ENCODE peak calls at places on chromosomes 4 and X, in four cellular contexts. One of them, this sample, is unnamed.

GRCh38 chr4:183552274-183553146 is 47.7 kb downstream of the ING2 start:
- DNase-seq in H1: no peak
- DNase-seq in HepG2: no peak
- DNase-seq in tibial nerve: no peak
- DNase-seq in this sample: no peak

GRCh38 chr4:147160908-147161513 is 215.3 kb upstream of the TTC29 start:
- DNase-seq in HepG2: peak
- DNase-seq in H1: no peak
- DNase-seq in tibial nerve: no peak
- DNase-seq in this sample: no peak

GRCh38 chr4:6470502-6471302 is 1.7 kb downstream of the PPP2R2C start:
- DNase-seq in HepG2: no peak
- DNase-seq in tibial nerve: no peak
- DNase-seq in H1: no peak
- DNase-seq in this sample: no peak

GRCh38 chr4:27684501-27685077 is 823.9 kb downstream of the STIM2 start:
- DNase-seq in HepG2: peak
- DNase-seq in tibial nerve: peak
- DNase-seq in H1: no peak
- DNase-seq in this sample: peak

GRCh38 chr4:108385076-108385475 is 216.3 kb upstream of the LEF1 start:
- DNase-seq in H1: no peak
- DNase-seq in HepG2: no peak
- DNase-seq in tibial nerve: no peak
- DNase-seq in this sample: no peak

GRCh38 chr4:21304061-21304541 is 603.8 kb downstream of the PACRGL start:
- DNase-seq in HepG2: no peak
- DNase-seq in tibial nerve: no peak
- DNase-seq in H1: peak
- DNase-seq in this sample: no peak

GRCh38 chrX:94977986-94978385 is 1304.0 kb downstream of the FAM133A start:
- DNase-seq in HepG2: no peak
- DNase-seq in H1: no peak
- DNase-seq in tibial nerve: no peak
- DNase-seq in this sample: no peak

GRCh38 chrX:113833096-113833495 is 750.8 kb upstream of the HTR2C start:
- DNase-seq in H1: no peak
- DNase-seq in tibial nerve: no peak
- DNase-seq in HepG2: no peak
- DNase-seq in this sample: no peak

GRCh38 chrX:73850124-73851013 is 287.4 kb downstream of the CHIC1 start:
- DNase-seq in HepG2: peak
- DNase-seq in tibial nerve: no peak
- DNase-seq in H1: no peak
- DNase-seq in this sample: peak

GRCh38 chrX:108511721-108512120 is 72.1 kb downstream of the COL4A5 start:
- DNase-seq in tibial nerve: no peak
- DNase-seq in H1: no peak
- DNase-seq in HepG2: no peak
- DNase-seq in this sample: no peak

GRCh38 chrX:20383487-20383886 is 116.8 kb upstream of the RPS6KA3 start:
- DNase-seq in H1: no peak
- DNase-seq in HepG2: no peak
- DNase-seq in tibial nerve: no peak
- DNase-seq in this sample: no peak

GRCh38 chr4:149788286-149788685 is 27.4 kb downstream of the IQCM start:
- DNase-seq in H1: no peak
- DNase-seq in HepG2: no peak
- DNase-seq in tibial nerve: no peak
- DNase-seq in this sample: no peak

DNA sequence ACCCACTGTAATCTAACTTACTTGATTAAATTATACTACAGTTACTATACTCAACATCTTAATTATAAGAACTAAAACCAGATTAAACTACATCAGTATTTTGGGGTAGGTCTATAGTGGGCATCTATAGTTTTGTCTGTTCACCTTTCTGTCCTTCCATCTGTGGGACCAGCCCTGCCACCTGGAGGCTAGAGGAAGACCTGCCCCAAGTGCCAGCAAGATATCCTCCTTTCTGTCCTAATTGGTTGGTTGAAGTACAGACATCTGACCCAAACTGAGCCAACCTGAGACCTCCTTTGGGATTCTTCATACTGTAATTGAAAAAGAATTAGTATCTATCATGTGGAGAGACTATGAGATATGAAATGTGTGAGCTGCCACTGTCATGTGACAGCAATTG is 172.2 kb upstream of the TLL1 start:
- DNase-seq in HepG2: peak
- DNase-seq in tibial nerve: no peak
- DNase-seq in H1: no peak
- DNase-seq in this sample: no peak
- TF ChIP-seq CTCF in HepG2: peak
- TF ChIP-seq CTCF in tibial nerve: no peak
- TF ChIP-seq CTCF in H1: peak
- TF ChIP-seq CTCF in this sample: no peak

GRCh38 chrX:13029831-13030771 is 14.3 kb downstream of the FAM9C start:
- DNase-seq in H1: no peak
- DNase-seq in HepG2: peak
- DNase-seq in tibial nerve: no peak
- DNase-seq in this sample: peak

GRCh38 chrX:13024911-13025454 is 19.4 kb downstream of the FAM9C start:
- DNase-seq in HepG2: no peak
- DNase-seq in tibial nerve: no peak
- DNase-seq in H1: no peak
- DNase-seq in this sample: no peak

GRCh38 chrX:13029341-13029740 is 15.1 kb downstream of the FAM9C start:
- DNase-seq in HepG2: no peak
- DNase-seq in H1: no peak
- DNase-seq in tibial nerve: peak
- DNase-seq in this sample: peak

GRCh38 chrX:13028871-13029336 is 15.5 kb downstream of the FAM9C start:
- DNase-seq in H1: no peak
- DNase-seq in tibial nerve: no peak
- DNase-seq in HepG2: peak
- DNase-seq in this sample: no peak

DNA sequence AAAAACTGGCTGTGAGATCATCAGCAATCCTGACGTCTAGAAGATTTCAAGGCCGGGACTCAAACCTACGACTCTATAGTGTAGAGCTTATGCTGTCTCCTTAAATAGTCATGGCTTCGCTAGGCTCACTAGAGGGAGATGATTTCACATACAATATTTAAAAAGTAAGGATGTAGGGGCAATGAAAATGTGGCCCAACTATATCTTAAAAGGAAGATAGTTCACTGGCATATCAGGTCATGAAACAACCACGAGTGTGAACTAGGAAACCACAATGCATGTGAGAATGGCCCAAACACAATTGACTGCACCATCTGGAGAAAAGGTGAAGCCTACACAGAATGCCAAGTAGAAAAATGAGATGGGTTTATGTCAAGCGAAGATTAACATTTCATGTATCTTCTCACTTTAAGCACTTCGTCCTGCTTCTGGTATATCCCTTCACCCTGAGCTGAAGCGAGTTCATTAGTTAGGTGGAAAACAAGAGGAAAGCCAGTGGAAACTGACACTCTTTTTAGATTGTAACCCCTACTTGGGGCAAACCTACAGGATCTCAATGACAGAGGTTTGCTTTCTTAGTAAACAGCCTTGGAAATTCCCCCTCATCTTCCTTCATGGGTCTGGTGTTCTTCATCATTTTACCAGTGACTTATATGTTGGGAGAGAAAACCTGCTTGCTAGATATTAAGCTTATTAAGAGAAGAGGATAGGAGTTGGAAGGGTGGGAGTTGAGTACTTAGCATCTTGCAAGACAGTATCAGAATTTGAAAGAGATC is 17.4 kb downstream of the FAM9C start:
- DNase-seq in HepG2: no peak
- DNase-seq in tibial nerve: no peak
- DNase-seq in H1: no peak
- DNase-seq in this sample: no peak
- TF ChIP-seq EP300 in HepG2: no peak
- TF ChIP-seq EP300 in tibial nerve: no peak
- TF ChIP-seq EP300 in H1: no peak
- TF ChIP-seq EP300 in this sample: no peak

DNA sequence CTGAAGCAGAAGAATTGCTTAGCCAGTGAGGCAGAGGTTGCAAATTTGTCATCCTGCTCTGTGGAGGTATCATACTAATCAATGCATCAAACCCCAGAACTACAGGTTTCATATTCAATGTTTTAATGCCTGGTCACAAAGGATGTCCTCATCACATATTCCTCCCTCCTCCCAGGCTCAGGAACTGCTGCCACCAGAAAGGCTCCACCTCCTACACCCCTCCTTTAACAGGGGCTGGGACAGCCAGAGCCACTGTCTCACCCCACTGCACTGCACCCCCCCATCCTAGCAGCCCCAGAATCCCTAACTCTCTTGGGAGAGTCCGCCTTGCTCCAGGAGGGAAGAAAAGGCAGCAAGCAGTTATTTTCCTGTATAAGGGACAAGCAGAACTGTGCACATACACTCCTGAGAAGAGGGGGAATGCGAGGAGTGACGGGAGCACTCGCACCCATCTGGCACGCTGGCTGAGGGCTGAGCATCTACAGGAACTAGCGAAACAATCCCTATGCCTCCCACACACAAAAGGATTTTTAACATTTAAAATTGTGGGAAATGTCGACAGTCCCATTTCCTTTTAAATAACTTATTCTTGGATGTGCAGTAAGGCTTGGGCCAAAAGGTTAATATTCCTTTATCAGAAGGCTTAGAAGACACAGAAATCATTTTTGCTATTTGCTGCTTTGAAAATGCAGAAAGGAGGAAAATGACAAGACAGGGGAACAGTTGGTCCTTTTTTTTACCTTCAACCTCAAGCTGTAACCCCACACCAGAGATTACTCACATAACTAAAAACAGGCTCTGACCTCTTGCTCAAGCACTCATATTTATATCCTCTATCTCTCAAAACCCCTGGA is 27.8 kb downstream of the CD99L2 start:
- DNase-seq in HepG2: no peak
- DNase-seq in H1: no peak
- DNase-seq in tibial nerve: no peak
- DNase-seq in this sample: no peak
- TF ChIP-seq POLR2A in HepG2: no peak
- TF ChIP-seq POLR2A in H1: no peak
- TF ChIP-seq POLR2A in tibial nerve: no peak
- TF ChIP-seq POLR2A in this sample: no peak

GRCh38 chr4:41069838-41070237 is 144.5 kb downstream of the APBB2 start:
- DNase-seq in HepG2: no peak
- DNase-seq in tibial nerve: no peak
- DNase-seq in H1: no peak
- DNase-seq in this sample: no peak

GRCh38 chr4:41069268-41069667 is 145.1 kb downstream of the APBB2 start:
- DNase-seq in H1: no peak
- DNase-seq in tibial nerve: no peak
- DNase-seq in HepG2: no peak
- DNase-seq in this sample: no peak

GRCh38 chr4:41074227-41074626 is 140.1 kb downstream of the APBB2 start:
- DNase-seq in tibial nerve: no peak
- DNase-seq in H1: no peak
- DNase-seq in HepG2: no peak
- DNase-seq in this sample: no peak

GRCh38 chr4:41070516-41071281 is 143.6 kb downstream of the APBB2 start:
- DNase-seq in HepG2: no peak
- DNase-seq in H1: no peak
- DNase-seq in tibial nerve: no peak
- DNase-seq in this sample: no peak

GRCh38 chr4:41072021-41072777 is 142.1 kb downstream of the APBB2 start:
- DNase-seq in tibial nerve: no peak
- DNase-seq in H1: no peak
- DNase-seq in HepG2: no peak
- DNase-seq in this sample: no peak
- TF ChIP-seq CTCF in tibial nerve: no peak
- TF ChIP-seq CTCF in H1: no peak
- TF ChIP-seq CTCF in HepG2: no peak
- TF ChIP-seq CTCF in this sample: no peak

DNA sequence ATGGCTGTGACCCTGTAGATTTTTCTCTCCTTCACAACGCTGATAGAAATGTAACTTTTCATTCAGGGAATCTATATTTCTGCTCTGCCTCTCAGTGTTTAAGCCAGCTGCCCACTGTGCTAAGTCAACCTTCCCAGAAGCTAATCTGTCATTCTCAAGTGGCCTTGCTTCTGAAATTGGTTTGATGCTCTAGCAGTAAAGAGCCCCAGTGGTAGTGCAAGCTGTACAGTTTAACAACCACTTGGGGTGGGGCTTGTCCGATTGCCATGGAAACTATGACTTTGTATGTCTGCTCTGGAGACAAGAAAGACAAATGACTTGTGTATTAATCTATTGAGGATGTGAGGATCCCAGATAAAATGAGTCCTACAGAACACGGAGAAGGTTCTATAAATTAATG is 620.9 kb upstream of the GALNT7 start:
- DNase-seq in H1: no peak
- DNase-seq in HepG2: no peak
- DNase-seq in tibial nerve: no peak
- DNase-seq in this sample: no peak
- TF ChIP-seq EP300 in H1: no peak
- TF ChIP-seq EP300 in HepG2: no peak
- TF ChIP-seq EP300 in tibial nerve: no peak
- TF ChIP-seq EP300 in this sample: no peak

DNA sequence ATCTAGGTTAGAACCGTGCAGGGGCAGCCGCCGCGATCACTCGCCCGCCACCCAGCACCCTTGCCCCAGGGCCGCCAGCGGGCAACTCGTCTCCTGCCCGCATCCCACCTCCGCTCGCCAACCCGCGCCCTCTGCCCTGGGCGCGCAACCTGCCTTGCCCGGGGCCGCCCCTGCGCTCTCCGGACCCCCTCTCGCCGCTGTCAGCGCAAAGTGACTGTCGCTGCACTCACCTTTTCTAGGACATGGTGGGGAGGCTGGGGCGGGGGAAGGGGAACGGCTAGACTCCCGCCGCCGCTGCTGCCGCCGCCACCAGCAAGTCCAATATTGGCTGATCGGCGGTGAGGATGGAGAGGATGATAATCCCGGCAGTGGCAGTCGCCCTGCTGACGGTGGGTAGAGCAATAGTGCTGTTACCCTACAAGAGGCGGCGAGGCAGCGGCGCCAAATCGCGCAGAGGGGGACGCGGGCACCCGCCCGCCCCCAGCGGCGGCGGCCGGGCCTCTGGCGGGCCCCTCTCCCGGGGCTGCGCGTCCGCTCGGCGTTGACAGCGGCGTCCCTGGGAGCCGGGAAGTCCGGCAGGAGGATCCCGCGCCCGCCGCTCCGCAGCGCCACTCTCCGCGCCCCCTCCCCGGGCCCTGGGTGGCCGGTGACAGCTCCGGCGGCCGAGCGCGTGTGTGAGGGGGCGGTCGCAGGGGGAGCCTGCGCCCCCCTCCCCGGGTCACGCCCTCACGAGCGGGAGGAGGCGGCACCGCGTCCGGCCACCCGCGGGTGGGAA is 2.3 kb upstream of the NR3C2 start:
- DNase-seq in HepG2: no peak
- DNase-seq in H1: no peak
- DNase-seq in tibial nerve: no peak
- DNase-seq in this sample: peak
- TF ChIP-seq POLR2A in HepG2: no peak
- TF ChIP-seq POLR2A in H1: no peak
- TF ChIP-seq POLR2A in tibial nerve: no peak
- TF ChIP-seq POLR2A in this sample: no peak